ENCODE peak calls at places on chromosomes 5 and 9, in eight cellular contexts. V is PC-9, Y is RWPE2, R is endodermal cell, X is RWPE1, T is adrenal gland, M is foreskin fibroblast, P is SK-N-SH. S is an unnamed sample.
A peak's percentile ranks its signal among the peaks of the same experiment; 100 is the strongest.

GRCh38 chr9:93191354-93191660 is 7.4 kb downstream of the WNK2 start:
- DNase-seq in Y (no peak), P (no peak), R (no peak), V (no peak), M (no peak), X (no peak), T (no peak), S (peak; percentile 53)

GRCh38 chr5:4905674-4906528 is 234.2 kb upstream of the ADAMTS16 start:
- DNase-seq in Y (no peak), P (peak; percentile 21), X (no peak), T (peak; percentile 58), M (no peak), V (no peak), R (peak; percentile 79), S (no peak)

GRCh38 chr9:27538668-27539067 is 9.1 kb upstream of the MOB3B start:
- DNase-seq in P (no peak), R (no peak), X (no peak), Y (no peak), M (no peak), V (no peak), T (no peak), S (no peak)

GRCh38 chr5:103259705-103260355 is 1.3 kb downstream of the MACIR start:
- DNase-seq in M (peak; percentile 6), P (no peak), Y (no peak), X (peak; percentile 50), V (peak; percentile 33), T (no peak), R (peak; percentile 80), S (no peak)

GRCh38 chr5:134793111-134793510 is 34.5 kb downstream of the DDX46 start:
- DNase-seq in P (no peak), X (no peak), V (no peak), R (no peak), T (no peak), Y (no peak), M (no peak), S (no peak)

GRCh38 chr5:137695651-137696428 is 40.0 kb downstream of the KLHL3 start:
- DNase-seq in X (no peak), V (no peak), T (no peak), R (no peak), M (no peak), Y (no peak), P (no peak), S (no peak)

GRCh38 chr9:131776473-131776872 is 36.6 kb upstream of the RAPGEF1 start:
- DNase-seq in Y (no peak), P (no peak), T (no peak), X (peak; percentile 69), R (peak; percentile 96), V (peak; percentile 31), M (peak; percentile 11), S (no peak)

GRCh38 chr9:133615101-133615896 is 6.1 kb upstream of the FAM163B start:
- DNase-seq in X (no peak), P (peak; percentile 74), R (no peak), M (no peak), T (no peak), V (no peak), Y (no peak), S (no peak)

GRCh38 chr9:110319781-110320180 is 17.9 kb downstream of the TXNDC8 start:
- DNase-seq in M (no peak), X (no peak), Y (no peak), P (no peak), T (no peak), V (no peak), R (no peak), S (no peak)

GRCh38 chr5:43008369-43009158 is 31.6 kb downstream of the ANXA2R start:
- DNase-seq in R (peak; percentile 96), X (peak; percentile 73), P (peak; percentile 73), V (peak; percentile 98), T (peak; percentile 92), M (peak; percentile 91), Y (peak; percentile 88), S (peak; percentile 84)

GRCh38 chr9:2181794-2182193 is 166.6 kb downstream of the SMARCA2 start:
- DNase-seq in R (peak; percentile 90), T (peak; percentile 65), Y (no peak), P (peak; percentile 47), X (peak; percentile 0), V (peak; percentile 4), M (no peak), S (no peak)

GRCh38 chr5:59640411-59640810 is 253.1 kb downstream of the PDE4D start:
- DNase-seq in V (peak; percentile 11), R (no peak), T (no peak), M (peak; percentile 14), Y (no peak), X (no peak), P (no peak), S (no peak)

GRCh38 chr9:86983260-86984255 is 36.3 kb upstream of the GAS1 start:
- DNase-seq in V (no peak), M (peak; percentile 89), X (peak; percentile 91), Y (peak; percentile 73), T (peak; percentile 65), P (no peak), R (no peak), S (no peak)

GRCh38 chr5:127957183-127957582 is 126.4 kb upstream of the SLC12A2 start:
- DNase-seq in T (peak; percentile 83), M (peak; percentile 45), V (no peak), R (no peak), P (peak; percentile 53), Y (no peak), X (peak; percentile 54), S (no peak)

GRCh38 chr9:2674141-2674824 is 43.0 kb upstream of the KCNV2 start:
- DNase-seq in Y (no peak), P (no peak), X (no peak), R (no peak), V (no peak), T (no peak), M (no peak), S (no peak)

GRCh38 chr9:135522137-135522877 is 1.1 kb downstream of the LCN1 start:
- DNase-seq in X (no peak), T (peak; percentile 23), V (no peak), P (no peak), Y (peak; percentile 48), M (no peak), R (peak; percentile 44), S (no peak)
- TF ChIP-seq CTCF in X (no peak), T (no peak), V (no peak), P (no peak), Y (no peak), M (no peak), R (no peak), S (no peak)

DNA sequence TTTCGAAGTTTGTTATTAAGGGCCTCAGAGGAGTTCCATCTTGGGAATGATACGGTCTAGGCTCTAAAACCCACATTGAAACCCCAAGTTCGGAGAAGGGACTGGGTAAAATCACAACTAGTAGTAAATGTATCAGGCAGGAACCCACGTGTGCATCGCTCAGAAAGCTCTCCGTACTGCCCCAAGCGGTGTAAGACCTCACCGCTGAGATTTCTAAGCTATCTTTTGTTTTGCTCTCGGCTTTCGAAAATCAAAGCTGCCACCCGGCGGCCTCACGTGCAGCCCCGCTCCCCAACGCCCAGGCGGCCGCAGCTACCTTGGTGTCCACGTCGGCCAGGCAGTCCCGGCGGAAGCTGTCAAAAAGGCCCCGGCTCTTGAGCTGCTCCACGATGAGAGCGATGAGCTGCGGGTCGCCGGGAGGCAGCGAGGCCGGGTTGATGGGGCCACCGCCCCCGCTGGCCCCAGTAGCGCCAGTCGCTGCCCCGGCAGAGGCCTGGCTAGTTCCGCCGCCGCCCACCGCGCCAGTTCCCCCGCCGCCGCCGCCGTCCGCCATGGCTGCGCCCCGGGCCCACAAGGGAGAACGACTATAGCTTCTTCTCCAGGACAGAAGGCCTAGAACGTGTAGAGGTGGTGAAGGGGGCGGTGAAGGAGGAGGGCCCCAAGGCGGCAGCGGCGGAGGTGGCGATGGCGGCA is 420 bp downstream of the BOD1 start:
- DNase-seq in P (peak; percentile 72), Y (peak; percentile 78), T (peak; percentile 86), R (peak; percentile 87), V (peak; percentile 67), X (peak; percentile 86), M (peak; percentile 72), S (no peak)
- TF ChIP-seq CTCF in P (peak; percentile 68), Y (peak; percentile 83), T (peak; percentile 71), R (peak; percentile 77), V (peak; percentile 70), X (peak; percentile 86), M (peak; percentile 62), S (peak; percentile 87)

DNA sequence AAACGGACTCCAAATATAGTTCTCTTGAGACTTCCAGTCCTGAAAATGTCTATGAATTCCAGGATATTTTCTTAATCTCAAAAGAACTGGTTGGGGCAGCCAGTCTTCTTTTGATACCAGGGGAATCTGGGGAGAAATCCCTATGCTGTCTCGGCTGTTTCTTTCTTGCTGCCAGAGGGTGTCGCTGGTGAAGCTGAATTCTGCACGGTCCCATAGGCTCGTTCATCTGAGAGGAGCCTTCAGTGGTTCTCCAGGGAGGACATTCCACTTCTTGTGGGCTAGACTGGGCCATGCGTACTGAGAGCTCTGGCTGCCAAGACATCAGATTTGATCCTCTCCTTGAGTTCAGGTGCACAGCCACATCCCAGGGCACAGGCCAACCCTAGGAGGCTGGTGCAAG is 155.0 kb upstream of the CLINT1 start:
- DNase-seq in X (peak; percentile 33), R (peak; percentile 88), Y (no peak), M (no peak), T (peak; percentile 67), V (no peak), P (no peak), S (no peak)
- TF ChIP-seq CTCF in X (no peak), R (peak; percentile 81), Y (peak; percentile 63), M (peak; percentile 41), T (peak; percentile 51), V (peak; percentile 32), P (peak; percentile 53), S (peak; percentile 79)

GRCh38 chr5:68074633-68075032 is 140.9 kb upstream of the PIK3R1 start:
- DNase-seq in T (no peak), X (no peak), V (no peak), M (no peak), Y (no peak), R (peak; percentile 58), P (no peak), S (no peak)
- TF ChIP-seq CTCF in T (no peak), X (no peak), V (no peak), M (no peak), Y (no peak), R (peak; percentile 50), P (no peak), S (no peak)

S was measured in chondrocyte.